ENCODE peak calls at places on chromosome 18, in seven cellular contexts. P, W, U, F, L, T and V are unnamed samples.

GRCh38 chr18:5894215-5894612 is 1.1 kb downstream of the TMEM200C start:
- DNase-seq in P (no peak), W (no peak), U (no peak), F (no peak), L (no peak), T (no peak), V (no peak)

GRCh38 chr18:60188943-60189342 is 183.6 kb downstream of the MC4R start:
- DNase-seq in P (no peak), W (no peak), U (no peak), F (no peak), L (no peak), T (no peak), V (no peak)

GRCh38 chr18:5600376-5601071 is 56.7 kb upstream of the EPB41L3 start:
- DNase-seq in P (peak), W (no peak), U (no peak), F (peak), L (no peak), T (no peak), V (no peak)

GRCh38 chr18:71324356-71324755 is 1035.5 kb downstream of the SOCS6 start:
- DNase-seq in P (no peak), W (no peak), U (no peak), F (no peak), L (no peak), T (no peak), V (no peak)

GRCh38 chr18:24536834-24537233 is 76.4 kb downstream of the HRH4 start:
- DNase-seq in P (no peak), W (no peak), U (no peak), F (no peak), L (no peak), T (no peak), V (no peak)

GRCh38 chr18:37252854-37253396 is 312.7 kb downstream of the CELF4 start:
- DNase-seq in P (no peak), W (no peak), U (no peak), F (no peak), L (no peak), T (no peak), V (no peak)

GRCh38 chr18:49021433-49022129 is 70.8 kb upstream of the SMAD7 start:
- DNase-seq in P (peak), W (peak), U (peak), F (peak), L (no peak), T (peak), V (no peak)

GRCh38 chr18:12326711-12327460 is 18.8 kb downstream of the TUBB6 start:
- DNase-seq in P (no peak), W (no peak), U (no peak), F (no peak), L (no peak), T (no peak), V (no peak)

GRCh38 chr18:63177259-63177658 is 142.3 kb downstream of the BCL2 start:
- DNase-seq in P (no peak), W (no peak), U (no peak), F (no peak), L (peak), T (no peak), V (no peak)

GRCh38 chr18:10241571-10241970 is 212.9 kb upstream of the APCDD1 start:
- DNase-seq in P (no peak), W (no peak), U (no peak), F (no peak), L (no peak), T (no peak), V (no peak)

GRCh38 chr18:9736942-9737813 is 29.1 kb downstream of the RAB31 start:
- DNase-seq in P (peak), W (peak), U (no peak), F (peak), L (no peak), T (peak), V (no peak)

GRCh38 chr18:11976882-11977281 is 4.4 kb upstream of the IMPA2 start:
- DNase-seq in P (no peak), W (peak), U (no peak), F (peak), L (no peak), T (no peak), V (no peak)

GRCh38 chr18:55433688-55434087 is 154.3 kb downstream of the TCF4 start:
- DNase-seq in P (no peak), W (no peak), U (no peak), F (no peak), L (no peak), T (no peak), V (no peak)

GRCh38 chr18:251572-251971 is 16.3 kb downstream of the THOC1 start:
- DNase-seq in P (no peak), W (no peak), U (no peak), F (no peak), L (no peak), T (no peak), V (no peak)

GRCh38 chr18:37570336-37570930 is 4.8 kb upstream of the CELF4 start:
- DNase-seq in P (no peak), W (no peak), U (no peak), F (no peak), L (no peak), T (no peak), V (no peak)

GRCh38 chr18:25299426-25299825 is 52.5 kb downstream of the ZNF521 start:
- DNase-seq in P (peak), W (peak), U (no peak), F (peak), L (no peak), T (no peak), V (no peak)

GRCh38 chr18:42525905-42526304 is 570.9 kb downstream of the PIK3C3 start:
- DNase-seq in P (no peak), W (no peak), U (no peak), F (no peak), L (no peak), T (no peak), V (no peak)

GRCh38 chr18:9516437-9517064 is 41.2 kb downstream of the RALBP1 start:
- DNase-seq in P (peak), W (peak), U (no peak), F (peak), L (peak), T (peak), V (peak)

GRCh38 chr18:6482198-6482977 is 67.7 kb upstream of the L3MBTL4 start:
- DNase-seq in P (peak), W (no peak), U (peak), F (peak), L (peak), T (no peak), V (no peak)

GRCh38 chr18:65752625-65753325 is 2.0 kb downstream of the CDH7 start:
- DNase-seq in P (no peak), W (no peak), U (no peak), F (no peak), L (no peak), T (no peak), V (no peak)

GRCh38 chr18:75656035-75656434 is 228.5 kb upstream of the SMIM21 start:
- DNase-seq in P (no peak), W (no peak), U (no peak), F (no peak), L (no peak), T (no peak), V (no peak)

GRCh38 chr18:46374850-46375249 is 270.7 kb downstream of the HAUS1 start:
- DNase-seq in P (no peak), W (no peak), U (no peak), F (peak), L (no peak), T (no peak), V (no peak)

GRCh38 chr18:8998481-8999217 is 103.8 kb upstream of the NDUFV2 start:
- DNase-seq in P (no peak), W (no peak), U (no peak), F (peak), L (no peak), T (no peak), V (no peak)

GRCh38 chr18:60865801-60866200 is 467.4 kb upstream of the CDH20 start:
- DNase-seq in P (no peak), W (no peak), U (no peak), F (no peak), L (no peak), T (no peak), V (no peak)

GRCh38 chr18:40949138-40949949 is 1005.7 kb upstream of the PIK3C3 start:
- DNase-seq in P (no peak), W (no peak), U (no peak), F (no peak), L (no peak), T (peak), V (no peak)

GRCh38 chr18:78796693-78797455 is 182.7 kb upstream of the SALL3 start:
- DNase-seq in P (no peak), W (no peak), U (no peak), F (no peak), L (no peak), T (no peak), V (no peak)